ENCODE peak calls at places on chromosomes 6 and 20, in four cellular contexts. L is activated CD4-positive, alpha-beta memory T cell treated with anti-CD3 and anti-CD28 coated beads, Interleukin-2, amount 10 ng/mL, durations not matched to agents 7 days and 5 days; G is NCI-H510A treated with DMSO at 0.1 percent for 48 hours; U is pons. H is an unnamed sample.

GRCh38 chr6:36444470-36444869 is 1.7 kb downstream of the KCTD20 start:
- DNase-seq in L (no peak), U (no peak), G (no peak), H (peak; percentile 60)

GRCh38 chr20:52361650-52362049 is 170.1 kb upstream of the ZFP64 start:
- DNase-seq in G (no peak), U (no peak), L (no peak), H (no peak)

GRCh38 chr20:19495905-19496703 is 262.0 kb upstream of the RIN2 start:
- DNase-seq in U (no peak), L (no peak), G (no peak), H (no peak)

GRCh38 chr6:169427856-169428255 is 174.2 kb upstream of the THBS2 start:
- DNase-seq in U (no peak), L (no peak), G (no peak), H (peak; percentile 22)

GRCh38 chr6:139014945-139015344 is 13.6 kb upstream of the ABRACL start:
- DNase-seq in U (no peak), G (no peak), L (no peak), H (no peak)

GRCh38 chr20:7980332-7981046 is 39.1 kb downstream of the TMX4 start:
- DNase-seq in L (peak; percentile 21), U (peak; percentile 56), G (peak; percentile 52), H (no peak)

GRCh38 chr6:46899636-46900035 is 22.1 kb downstream of the ADGRF5 start:
- DNase-seq in L (no peak), G (no peak), U (no peak), H (no peak)

GRCh38 chr6:137102050-137102848 is 57.5 kb upstream of the IL20RA start:
- DNase-seq in G (no peak), L (no peak), U (no peak), H (no peak)

GRCh38 chr6:150652848-150653613 is 53.3 kb downstream of the PLEKHG1 start:
- DNase-seq in G (no peak), U (no peak), L (no peak), H (no peak)

GRCh38 chr6:125277838-125278237 is 23.9 kb downstream of the HDDC2 start:
- DNase-seq in L (no peak), G (no peak), U (no peak), H (no peak)

GRCh38 chr20:14986026-14986655 is 648.7 kb upstream of the FLRT3 start:
- DNase-seq in L (no peak), G (no peak), U (no peak), H (no peak)

GRCh38 chr6:75691012-75691411 is 58.0 kb upstream of the MYO6 start:
- DNase-seq in G (no peak), U (no peak), L (no peak), H (no peak)

GRCh38 chr6:29597184-29597583 is 12.3 kb downstream of the OR2H2 start:
- DNase-seq in G (no peak), U (no peak), L (no peak), H (no peak)

GRCh38 chr20:50628853-50629674 is 62.3 kb downstream of the RIPOR3 start:
- DNase-seq in L (no peak), U (no peak), G (peak; percentile 8), H (no peak)

GRCh38 chr20:15205023-15205422 is 867.6 kb upstream of the FLRT3 start:
- DNase-seq in G (no peak), L (no peak), U (no peak), H (no peak)

GRCh38 chr6:163337958-163338357 is 76.6 kb upstream of the QKI start:
- DNase-seq in G (peak; percentile 57), U (no peak), L (no peak), H (no peak)